ENCODE peak calls at places on chromosomes 1 and 21, in nine cellular contexts. P, G, Z, T, D, U, M, R and E are unnamed samples.

GRCh38 chr1:63935148-63935547 is 161.3 kb downstream of the ROR1 start:
- DNase-seq in M (peak; percentile 4), Z (peak; percentile 55), R (no peak), P (no peak), U (peak; percentile 37), G (no peak), D (no peak), T (peak; percentile 49), E (no peak)

GRCh38 chr1:55155522-55155921 is 59.6 kb downstream of the USP24 start:
- DNase-seq in D (no peak), Z (peak; percentile 34), G (no peak), U (peak; percentile 40), R (peak; percentile 73), T (peak; percentile 34), P (no peak), M (no peak), E (no peak)

GRCh38 chr21:36994501-36995189 is 11.9 kb upstream of the RIPPLY3 start:
- DNase-seq in Z (no peak), D (no peak), G (no peak), M (no peak), R (peak; percentile 81), P (no peak), T (no peak), U (peak; percentile 15), E (no peak)

GRCh38 chr1:32681501-32681900 is 21.1 kb downstream of the SYNC start:
- DNase-seq in G (no peak), T (no peak), D (peak; percentile 72), U (peak; percentile 47), P (no peak), R (no peak), Z (no peak), M (no peak), E (no peak)

GRCh38 chr1:88655685-88656299 is 28.3 kb upstream of the PKN2 start:
- DNase-seq in R (no peak), Z (peak; percentile 46), T (no peak), M (peak; percentile 38), G (no peak), P (no peak), D (peak; percentile 66), U (peak; percentile 64), E (peak; percentile 49)

GRCh38 chr1:210394281-210394798 is 65.6 kb downstream of the HHAT start:
- DNase-seq in Z (peak; percentile 92), M (peak; percentile 81), U (no peak), T (no peak), G (no peak), R (no peak), D (peak; percentile 14), P (no peak), E (peak; percentile 96)

GRCh38 chr1:38418195-38419030 is 371.8 kb upstream of the POU3F1 start:
- DNase-seq in G (no peak), Z (no peak), U (no peak), P (no peak), T (no peak), M (no peak), R (no peak), D (no peak), E (peak; percentile 3)

GRCh38 chr1:58409826-58410225 is 136.7 kb downstream of the OMA1 start:
- DNase-seq in G (no peak), Z (no peak), D (peak; percentile 22), T (no peak), U (no peak), M (no peak), P (no peak), R (no peak), E (peak; percentile 47)

GRCh38 chr1:6958407-6958806 is 173.2 kb downstream of the CAMTA1 start:
- DNase-seq in D (no peak), Z (no peak), G (no peak), T (no peak), U (peak; percentile 53), M (no peak), P (no peak), R (no peak), E (no peak)

GRCh38 chr1:107073493-107073892 is 17.0 kb downstream of the PRMT6 start:
- DNase-seq in R (no peak), D (no peak), U (no peak), G (no peak), M (no peak), P (no peak), Z (no peak), T (no peak), E (no peak)

GRCh38 chr1:22826630-22827580 is 116.3 kb downstream of the EPHB2 start:
- DNase-seq in R (peak; percentile 71), P (no peak), M (no peak), T (peak; percentile 36), D (peak; percentile 52), U (no peak), Z (peak; percentile 20), G (no peak), E (no peak)

GRCh38 chr1:21212126-21212525 is 35.4 kb upstream of the EIF4G3 start:
- DNase-seq in D (peak; percentile 22), P (no peak), R (no peak), T (no peak), G (no peak), U (no peak), M (no peak), Z (no peak), E (no peak)

GRCh38 chr1:54794401-54795099 is 6.6 kb downstream of the TTC22 start:
- DNase-seq in G (no peak), U (no peak), R (no peak), D (no peak), M (no peak), Z (peak; percentile 55), T (peak; percentile 53), P (no peak), E (no peak)

GRCh38 chr21:38310619-38311018 is 53.8 kb downstream of the KCNJ15 start:
- DNase-seq in R (no peak), Z (peak; percentile 95), T (no peak), P (no peak), U (peak; percentile 71), D (peak; percentile 76), M (no peak), G (no peak), E (peak; percentile 56)

GRCh38 chr1:203371288-203371687 is 20.4 kb upstream of the FMOD start:
- DNase-seq in G (no peak), D (no peak), U (no peak), P (no peak), R (no peak), T (no peak), M (no peak), Z (no peak), E (no peak)

GRCh38 chr1:203369666-203370065 is 18.7 kb upstream of the FMOD start:
- DNase-seq in M (no peak), R (no peak), D (no peak), P (no peak), G (no peak), T (no peak), U (no peak), Z (no peak), E (no peak)

GRCh38 chr1:203367051-203367450 is 16.1 kb upstream of the FMOD start:
- DNase-seq in U (no peak), G (no peak), T (peak; percentile 77), D (no peak), R (no peak), M (no peak), Z (no peak), P (no peak), E (no peak)

GRCh38 chr1:203366476-203366875 is 15.6 kb upstream of the FMOD start:
- DNase-seq in P (no peak), M (no peak), G (no peak), R (no peak), T (no peak), U (peak; percentile 40), D (no peak), Z (no peak), E (no peak)

DNA sequence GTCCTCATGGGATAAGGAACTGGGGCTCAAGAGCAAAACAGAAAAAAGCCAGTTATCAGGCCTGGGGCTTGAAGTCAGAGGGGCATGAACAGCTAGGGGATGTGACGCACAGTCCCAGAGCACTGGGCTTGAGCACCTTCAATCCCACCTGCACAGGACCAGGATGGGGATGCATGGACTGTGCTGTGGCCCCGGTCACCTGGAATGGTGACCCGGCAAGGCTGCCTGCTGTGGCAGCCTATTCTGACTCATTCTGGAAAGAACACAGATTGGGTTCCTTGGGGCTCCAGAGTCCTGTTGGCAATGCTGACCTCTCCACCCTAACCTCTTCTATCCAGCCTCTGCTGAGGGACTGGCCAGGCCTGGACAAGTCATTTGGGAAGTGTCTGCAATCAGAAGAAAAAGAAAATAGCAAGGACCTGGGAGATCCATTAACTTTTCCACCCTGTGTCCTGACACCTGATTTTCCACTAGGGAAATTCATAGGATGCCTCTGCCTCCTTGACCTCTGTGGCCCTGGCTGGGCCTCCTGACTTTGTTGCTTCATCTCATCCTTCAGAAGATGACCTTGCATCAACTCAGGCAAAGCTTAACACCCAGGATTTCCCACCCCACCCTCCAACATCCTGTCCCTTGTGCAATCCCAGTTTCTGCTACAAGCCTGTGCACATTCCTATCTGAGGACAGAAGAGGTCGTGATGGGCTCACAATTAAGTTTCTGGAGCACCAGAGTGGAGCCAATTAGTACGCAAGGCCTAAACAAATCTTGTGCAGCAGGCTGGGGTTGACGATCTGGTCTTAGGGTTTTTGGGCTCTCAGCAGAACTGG is 17.9 kb upstream of the FMOD start:
- DNase-seq in R (no peak), D (peak; percentile 92), T (no peak), P (no peak), G (no peak), Z (peak; percentile 91), U (peak; percentile 97), M (peak; percentile 18), E (no peak)
- TF ChIP-seq CTCF in R (no peak), D (peak; percentile 62), T (no peak), P (no peak), G (peak; percentile 41), Z (peak; percentile 57), U (peak; percentile 69), M (no peak), E (no peak)

DNA sequence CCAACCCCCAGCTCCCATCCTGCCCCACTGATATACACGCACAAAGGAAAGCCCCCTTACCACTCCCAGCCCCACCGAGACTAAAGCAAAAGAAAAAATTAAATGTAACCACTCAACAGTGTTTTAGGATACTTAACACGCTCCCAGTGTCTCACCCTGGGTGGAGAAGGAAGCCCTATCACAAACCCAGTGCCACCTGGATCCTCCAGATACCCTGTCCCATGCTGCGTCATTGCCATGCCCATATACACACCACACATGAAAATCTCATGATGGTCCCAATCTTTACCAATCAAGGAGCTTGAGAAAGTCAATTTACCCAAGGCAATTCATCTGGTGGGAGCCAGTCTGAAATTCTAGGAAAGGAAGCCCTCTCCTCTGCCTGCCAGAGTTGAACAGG is 11.2 kb downstream of the KIAA1614 start:
- DNase-seq in U (no peak), M (no peak), D (no peak), R (no peak), G (no peak), P (no peak), Z (no peak), T (no peak), E (no peak)
- H3K4me3 ChIP-seq in U (no peak overlapping the region), M (no peak overlapping the region), D (no peak overlapping the region), R (no peak overlapping the region), G (no peak overlapping the region), P (no peak overlapping the region), Z (no peak overlapping the region), T (no peak overlapping the region), E (no peak overlapping the region)

GRCh38 chr21:46081022-46081861 is 16.7 kb upstream of the COL6A2 start:
- DNase-seq in U (peak; percentile 35), Z (no peak), M (no peak), P (no peak), R (peak; percentile 42), D (no peak), T (peak; percentile 22), G (no peak), E (no peak)
- TF ChIP-seq CTCF in U (no peak), Z (no peak), M (no peak), P (no peak), R (no peak), D (no peak), T (no peak), G (peak; percentile 4), E (peak; percentile 4)

GRCh38 chr1:29916656-29917369 is 680.5 kb downstream of the PTPRU start:
- DNase-seq in Z (no peak), P (no peak), T (no peak), D (no peak), R (no peak), M (no peak), U (no peak), G (no peak), E (no peak)
- H3K4me3 ChIP-seq in Z (no peak overlapping the region), P (no peak overlapping the region), T (no peak overlapping the region), D (no peak overlapping the region), R (no peak overlapping the region), M (no peak overlapping the region), U (no peak overlapping the region), G (no peak overlapping the region), E (no peak overlapping the region)